ENCODE peak calls at places on chromosomes 1 and 21, in six cellular contexts. I is heart right ventricle, K is HTR-8/SVneo, Y is NCI-H1930, S is anterior cingulate cortex, N is NCI-H82. F is an unnamed sample.

GRCh38 chr21:32728455-32729237 is 833 bp upstream of the SYNJ1 start:
- DNase-seq in I (no peak), Y (no peak), K (no peak), N (peak; percentile 75), S (no peak), F (no peak)

GRCh38 chr1:54971317-54971791 is 9.1 kb upstream of the TMEM61 start:
- DNase-seq in Y (no peak), S (no peak), N (no peak), I (no peak), K (peak; percentile 45), F (no peak)

GRCh38 chr1:67429011-67429527 is 1.1 kb downstream of the SERBP1 start:
- DNase-seq in S (no peak), K (no peak), I (peak; percentile 11), N (peak; percentile 52), Y (no peak), F (no peak)

GRCh38 chr21:32806810-32807386 is 35.3 kb upstream of the PAXBP1 start:
- DNase-seq in Y (no peak), N (no peak), K (no peak), I (no peak), S (no peak), F (no peak)

GRCh38 chr1:2190491-2190976 is 4.0 kb downstream of the FAAP20 start:
- DNase-seq in Y (no peak), S (no peak), I (no peak), K (no peak), N (no peak), F (no peak)

GRCh38 chr1:148318123-148318899 is 164.8 kb downstream of the PPIAL4G start:
- DNase-seq in I (no peak), Y (no peak), S (no peak), K (no peak), N (no peak), F (peak; percentile 22)

GRCh38 chr1:37169241-37169640 is 134.9 kb upstream of the GRIK3 start:
- DNase-seq in Y (no peak), I (no peak), K (no peak), S (no peak), N (no peak), F (no peak)

GRCh38 chr1:31798433-31799195 is 17.2 kb downstream of the SPOCD1 start:
- DNase-seq in N (peak; percentile 57), I (no peak), K (peak; percentile 67), S (no peak), Y (no peak), F (no peak)

GRCh38 chr1:168742386-168742785 is 13.4 kb upstream of the DPT start:
- DNase-seq in Y (no peak), I (no peak), K (no peak), N (peak; percentile 96), S (no peak), F (no peak)

GRCh38 chr1:40939320-40940059 is 40.0 kb upstream of the CTPS1 start:
- DNase-seq in Y (no peak), I (peak; percentile 17), K (peak; percentile 35), S (no peak), N (no peak), F (no peak)

GRCh38 chr1:56200446-56200845 is 378.9 kb downstream of the PLPP3 start:
- DNase-seq in S (no peak), Y (no peak), I (no peak), N (peak; percentile 68), K (no peak), F (no peak)